ENCODE peak calls at places on chromosomes 5 and 9, in four cellular contexts. I is upper lobe of left lung, L is lung, U is Karpas-422. O is an unnamed sample. For H3K27me3 and H3K4me1, the result is how much of the 10 kb centered on the place peaks cover.

GRCh38 chr5:145520335-145520734 is 314.8 kb downstream of the PRELID2 start:
- DNase-seq in I (no peak), L (no peak), U (no peak), O (no peak)

GRCh38 chr5:2602451-2603045 is 148.9 kb downstream of the IRX2 start:
- DNase-seq in I (no peak), L (no peak), U (no peak), O (no peak)

GRCh38 chr9:69546265-69546664 is 125.9 kb downstream of the APBA1 start:
- DNase-seq in I (no peak), L (no peak), U (no peak), O (no peak)

GRCh38 chr9:134316444-134317160 is 9.7 kb upstream of the RXRA start:
- DNase-seq in I (peak), L (no peak), U (no peak), O (no peak)

GRCh38 chr5:78361226-78361993 is 993 bp downstream of the SCAMP1 start:
- DNase-seq in I (no peak), L (peak), U (peak), O (peak)

GRCh38 chr9:16535555-16535954 is 334.9 kb downstream of the BNC2 start:
- DNase-seq in I (no peak), L (no peak), U (no peak), O (no peak)

GRCh38 chr9:88661759-88662158 is 126.8 kb downstream of the NXNL2 start:
- DNase-seq in I (no peak), L (no peak), U (no peak), O (no peak)

GRCh38 chr5:98933446-98934072 is 4.8 kb upstream of the CHD1 start:
- DNase-seq in I (no peak), L (no peak), U (peak), O (no peak)

GRCh38 chr9:113957778-113958430 is 81.8 kb downstream of the ZNF618 start:
- DNase-seq in I (no peak), L (no peak), U (no peak), O (no peak)
- H3K4me3 ChIP-seq in I (no peak), L (no peak), U (no peak), O (no peak)

GRCh38 chr9:113793558-113793957 is 82.6 kb upstream of the ZNF618 start:
- DNase-seq in I (no peak), L (no peak), U (no peak), O (no peak)
- H3K27me3 ChIP-seq in I (under half), L (under half), U (under half), O (under half)

GRCh38 chr9:97636903-97637302 is 3.3 kb downstream of the NCBP1 start:
- DNase-seq in I (no peak), L (no peak), U (no peak), O (no peak)

GRCh38 chr9:97635026-97635425 is 1.4 kb downstream of the NCBP1 start:
- DNase-seq in I (no peak), L (no peak), U (no peak), O (no peak)

GRCh38 chr9:97633859-97634485 is 351 bp downstream of the NCBP1 start:
- DNase-seq in I (no peak), L (no peak), U (peak), O (no peak)

GRCh38 chr9:97632406-97632991 is 669 bp downstream of the TSTD2 start:
- DNase-seq in I (no peak), L (no peak), U (peak), O (peak)

GRCh38 chr9:97632992-97633858 is at the start of the genes NCBP1 and TSTD2:
- DNase-seq in I (peak), L (peak), U (peak), O (peak)
- H3K4me1 ChIP-seq in I (under half), L (under half), U (half or more), O (under half)

DNA sequence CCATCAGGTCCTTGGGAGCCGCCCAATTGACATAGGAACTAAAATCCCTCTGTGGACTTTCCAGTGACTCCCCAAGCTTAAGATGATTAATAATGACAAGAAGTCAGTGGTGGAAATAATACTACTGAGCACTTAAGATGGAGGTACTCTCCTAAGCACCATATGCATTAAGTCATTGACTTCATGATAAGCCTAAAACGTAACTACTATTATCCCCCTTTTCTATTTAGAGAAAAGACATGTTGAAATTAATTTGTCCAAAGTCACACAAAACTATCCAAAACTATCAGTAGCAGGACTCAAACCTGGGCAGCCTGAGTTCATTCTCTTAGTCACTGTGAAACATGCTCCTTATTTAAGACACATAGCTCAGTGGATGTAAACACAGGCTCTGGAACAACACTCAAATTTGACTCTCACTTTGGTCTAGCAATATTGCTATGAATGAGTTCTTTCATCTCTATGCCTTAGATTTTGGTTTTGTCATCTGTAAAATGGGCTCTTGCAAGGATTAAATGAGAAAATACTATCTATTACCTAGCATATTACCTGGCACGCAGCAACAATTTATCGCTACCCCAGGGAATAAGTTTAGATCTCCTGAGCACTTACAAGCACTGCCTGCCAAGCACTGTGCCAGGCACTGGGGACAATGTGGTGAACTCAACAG is 9.5 kb downstream of the SPRY4 start:
- DNase-seq in I (no peak), L (no peak), U (no peak), O (no peak)
- H3K4me3 ChIP-seq in I (no peak), L (no peak), U (no peak), O (no peak)

GRCh38 chr9:34564617-34565016 is 24.9 kb downstream of the CNTFR start:
- DNase-seq in I (peak), L (no peak), U (no peak), O (no peak)
- H3K27me3 ChIP-seq in I (under half), L (under half), U (under half), O (under half)

O was measured in stomach.